ENCODE peak calls at places on chromosomes 7 and 10, in four cellular contexts. S, E, O and U are unnamed samples.

GRCh38 chr7:27765856-27766255 is 25.9 kb downstream of the TAX1BP1 start:
- DNase-seq in S (no peak), E (no peak), O (no peak), U (no peak)

GRCh38 chr10:44307691-44308090 is 77.2 kb downstream of the CXCL12 start:
- DNase-seq in S (no peak), E (no peak), O (no peak), U (no peak)

GRCh38 chr10:31390804-31391203 is 71.8 kb downstream of the ZEB1 start:
- DNase-seq in S (no peak), E (no peak), O (no peak), U (no peak)

GRCh38 chr10:47058961-47059391 is 147.7 kb downstream of the PTPN20 start:
- DNase-seq in S (no peak), E (no peak), O (no peak), U (no peak)

GRCh38 chr10:3813986-3814831 is 29.2 kb upstream of the KLF6 start:
- DNase-seq in S (no peak), E (no peak), O (no peak), U (no peak)

GRCh38 chr7:3013975-3014792 is 29.5 kb downstream of the CARD11 start:
- DNase-seq in S (no peak), E (no peak), O (no peak), U (no peak)

GRCh38 chr7:66737667-66738066 is 2.9 kb upstream of the RABGEF1 start:
- DNase-seq in S (no peak), E (no peak), O (no peak), U (no peak)

GRCh38 chr10:27368706-27369105 is 128.1 kb upstream of the ACBD5 start:
- DNase-seq in S (no peak), E (no peak), O (no peak), U (no peak)

GRCh38 chr7:151349507-151349853 is 7.9 kb downstream of the NUB1 start:
- DNase-seq in S (no peak), E (no peak), O (no peak), U (no peak)

GRCh38 chr10:4107328-4107851 is 322.4 kb upstream of the KLF6 start:
- DNase-seq in S (no peak), E (no peak), O (no peak), U (no peak)